ENCODE peak calls at places on chromosomes 12 and 14, in ten cellular contexts. U is GM13976; O is AG10803; L is AG08395; J is OCI-LY7; Z is activated CD4-positive, alpha-beta T cell treated with anti-CD3 and anti-CD28 coated beads, Interleukin-2, amount 50 U/mL, for 4 hours; V is stimulated activated CD4-positive, alpha-beta T cell treated with anti-CD3 and anti-CD28 coated beads, Interleukin-4, amount 100 ng/mL, for 48 hours; Y is AG04450; B is CD4-positive, alpha-beta T cell; K is ELF-1. M is an unnamed sample.

GRCh38 chr12:87274594-87275245 is 754.5 kb downstream of the C12orf50 start:
- DNase-seq in V (no peak), U (no peak), K (peak; percentile 17), O (no peak), Y (no peak), J (peak; percentile 23), L (no peak), Z (no peak), B (no peak), M (no peak)

GRCh38 chr14:52706286-52706685 is 714 bp upstream of the PSMC6 start:
- DNase-seq in B (peak; percentile 20), Z (peak; percentile 44), J (peak; percentile 22), L (no peak), K (no peak), Y (no peak), V (no peak), O (no peak), U (no peak), M (no peak)

GRCh38 chr12:1920971-1921370 is 2.5 kb upstream of the CACNA2D4 start:
- DNase-seq in B (no peak), O (no peak), L (no peak), K (no peak), V (no peak), Y (no peak), U (peak; percentile 45), J (no peak), Z (no peak), M (no peak)

GRCh38 chr12:3751151-3752095 is 1.5 kb downstream of the CRACR2A start:
- DNase-seq in O (no peak), B (no peak), U (no peak), Y (no peak), J (no peak), L (no peak), K (no peak), Z (no peak), V (no peak), M (peak; percentile 54)

GRCh38 chr14:37447883-37448391 is 147.1 kb downstream of the FOXA1 start:
- DNase-seq in U (no peak), O (no peak), V (no peak), J (no peak), Z (no peak), B (no peak), Y (no peak), L (no peak), K (no peak), M (no peak)

GRCh38 chr14:23052182-23052623 is 5.1 kb downstream of the CDH24 start:
- DNase-seq in Y (no peak), B (no peak), Z (no peak), V (no peak), O (no peak), L (no peak), K (peak; percentile 64), J (no peak), U (no peak), M (no peak)

GRCh38 chr12:130068741-130069140 is 93.5 kb upstream of the FZD10 start:
- DNase-seq in Y (no peak), J (no peak), U (no peak), L (no peak), O (no peak), B (no peak), K (no peak), Z (no peak), V (no peak), M (no peak)

GRCh38 chr14:59454131-59454530 is 11.0 kb downstream of the GPR135 start:
- DNase-seq in L (peak; percentile 90), J (no peak), O (peak; percentile 98), Y (peak; percentile 76), V (no peak), B (no peak), K (no peak), U (no peak), Z (no peak), M (no peak)

GRCh38 chr14:101222362-101223090 is 319.0 kb upstream of the RTL1 start:
- DNase-seq in B (no peak), J (no peak), U (no peak), V (no peak), O (no peak), Y (no peak), K (peak; percentile 3), L (no peak), Z (no peak), M (no peak)

GRCh38 chr12:95805864-95806669 is 15.5 kb upstream of the NTN4 start:
- DNase-seq in Y (peak; percentile 87), O (peak; percentile 100), L (peak; percentile 93), V (no peak), K (no peak), B (no peak), U (no peak), J (no peak), Z (no peak), M (no peak)

GRCh38 chr12:120791669-120792176 is 66.1 kb downstream of the ACADS start:
- DNase-seq in U (no peak), V (no peak), Z (no peak), O (no peak), L (no peak), B (no peak), J (peak; percentile 39), Y (no peak), K (no peak), M (no peak)

GRCh38 chr12:57170408-57170807 is 23.0 kb upstream of the LRP1-AS start:
- DNase-seq in J (no peak), V (no peak), L (no peak), O (no peak), Z (no peak), U (no peak), B (no peak), Y (no peak), K (no peak), M (no peak)

GRCh38 chr12:18306311-18306710 is 45.0 kb downstream of the PIK3C2G start:
- DNase-seq in Z (no peak), U (no peak), K (no peak), L (no peak), Y (no peak), V (no peak), B (no peak), J (no peak), O (no peak), M (no peak)

GRCh38 chr12:124254126-124254525 is 40.8 kb upstream of the RFLNA start:
- DNase-seq in Y (no peak), O (no peak), U (no peak), L (peak; percentile 14), V (no peak), K (no peak), J (no peak), B (no peak), Z (no peak), M (no peak)

GRCh38 chr14:71952381-71953363 is 20.4 kb downstream of the RGS6 start:
- DNase-seq in Z (no peak), J (no peak), U (no peak), O (no peak), L (no peak), B (no peak), K (no peak), V (no peak), Y (no peak), M (no peak)

GRCh38 chr12:16884056-16884455 is 278.1 kb upstream of the LMO3 start:
- DNase-seq in U (peak; percentile 44), O (no peak), V (no peak), L (no peak), J (no peak), K (no peak), Z (no peak), Y (no peak), B (no peak), M (no peak)

GRCh38 chr12:57593187-57593586 is 2.2 kb downstream of the PIP4K2C start:
- DNase-seq in V (no peak), O (no peak), B (no peak), K (no peak), J (no peak), L (no peak), Y (no peak), U (no peak), Z (no peak), M (no peak)

GRCh38 chr12:55713721-55714120 is 2.1 kb upstream of the BLOC1S1 start:
- DNase-seq in Z (no peak), V (no peak), O (peak; percentile 90), B (no peak), L (peak; percentile 89), U (no peak), K (no peak), J (no peak), Y (no peak), M (no peak)

GRCh38 chr12:12899530-12900380 is 8.4 kb downstream of the GPRC5A start:
- DNase-seq in Y (peak; percentile 94), K (no peak), J (no peak), Z (no peak), V (peak; percentile 35), L (peak; percentile 66), B (no peak), O (peak; percentile 95), U (peak; percentile 52), M (peak; percentile 82)